ENCODE peak calls at places on chromosomes 6 and 20, in ten cellular contexts. One of them, this sample, is unnamed.

GRCh38 chr6:4522453-4522852 is 253.8 kb upstream of the CDYL start:
- DNase-seq in NCI-H1105 treated with DMSO at 0.1 percent for 48 hours: no peak
- DNase-seq in frontal cortex: no peak
- DNase-seq in left cardiac atrium: no peak
- DNase-seq in H7: no peak
- DNase-seq in activated CD4-positive, CD25-positive, alpha-beta regulatory T cell: no peak
- DNase-seq in NCI-H1694 treated with DMSO at 0.1 percent for 48 hours: no peak
- DNase-seq in kidney tubule cell: no peak
- DNase-seq in activated gamma-delta T cell treated with anti-CD3 and anti-CD28 coated beads, Interleukin-2, amount 50 U/mL, for 16 hours: no peak
- DNase-seq in stimulated activated CD4-positive, alpha-beta T cell treated with anti-CD3 and anti-CD28 coated beads, TNF-alpha, amount 100 ng/mL, for 1 hour: no peak
- DNase-seq in this sample: no peak

GRCh38 chr6:108839068-108839467 is 9.2 kb upstream of the ARMC2 start:
- DNase-seq in NCI-H1105 treated with DMSO at 0.1 percent for 48 hours: no peak
- DNase-seq in frontal cortex: no peak
- DNase-seq in left cardiac atrium: no peak
- DNase-seq in H7: peak
- DNase-seq in activated CD4-positive, CD25-positive, alpha-beta regulatory T cell: no peak
- DNase-seq in NCI-H1694 treated with DMSO at 0.1 percent for 48 hours: no peak
- DNase-seq in kidney tubule cell: no peak
- DNase-seq in activated gamma-delta T cell treated with anti-CD3 and anti-CD28 coated beads, Interleukin-2, amount 50 U/mL, for 16 hours: no peak
- DNase-seq in stimulated activated CD4-positive, alpha-beta T cell treated with anti-CD3 and anti-CD28 coated beads, TNF-alpha, amount 100 ng/mL, for 1 hour: no peak
- DNase-seq in this sample: no peak

GRCh38 chr6:15441215-15441868 is 195.5 kb downstream of the JARID2 start:
- DNase-seq in NCI-H1105 treated with DMSO at 0.1 percent for 48 hours: peak
- DNase-seq in frontal cortex: no peak
- DNase-seq in left cardiac atrium: no peak
- DNase-seq in H7: peak
- DNase-seq in activated CD4-positive, CD25-positive, alpha-beta regulatory T cell: no peak
- DNase-seq in NCI-H1694 treated with DMSO at 0.1 percent for 48 hours: peak
- DNase-seq in kidney tubule cell: peak
- DNase-seq in activated gamma-delta T cell treated with anti-CD3 and anti-CD28 coated beads, Interleukin-2, amount 50 U/mL, for 16 hours: no peak
- DNase-seq in stimulated activated CD4-positive, alpha-beta T cell treated with anti-CD3 and anti-CD28 coated beads, TNF-alpha, amount 100 ng/mL, for 1 hour: no peak
- DNase-seq in this sample: peak

GRCh38 chr20:47351643-47352331 is 4.7 kb downstream of the ZMYND8 start:
- DNase-seq in NCI-H1105 treated with DMSO at 0.1 percent for 48 hours: peak
- DNase-seq in frontal cortex: no peak
- DNase-seq in left cardiac atrium: no peak
- DNase-seq in H7: no peak
- DNase-seq in activated CD4-positive, CD25-positive, alpha-beta regulatory T cell: no peak
- DNase-seq in NCI-H1694 treated with DMSO at 0.1 percent for 48 hours: peak
- DNase-seq in kidney tubule cell: no peak
- DNase-seq in activated gamma-delta T cell treated with anti-CD3 and anti-CD28 coated beads, Interleukin-2, amount 50 U/mL, for 16 hours: no peak
- DNase-seq in stimulated activated CD4-positive, alpha-beta T cell treated with anti-CD3 and anti-CD28 coated beads, TNF-alpha, amount 100 ng/mL, for 1 hour: no peak
- DNase-seq in this sample: no peak

GRCh38 chr20:54257090-54257816 is 49.4 kb downstream of the PFDN4 start:
- DNase-seq in NCI-H1105 treated with DMSO at 0.1 percent for 48 hours: no peak
- DNase-seq in frontal cortex: no peak
- DNase-seq in left cardiac atrium: no peak
- DNase-seq in H7: no peak
- DNase-seq in activated CD4-positive, CD25-positive, alpha-beta regulatory T cell: no peak
- DNase-seq in NCI-H1694 treated with DMSO at 0.1 percent for 48 hours: no peak
- DNase-seq in kidney tubule cell: peak
- DNase-seq in activated gamma-delta T cell treated with anti-CD3 and anti-CD28 coated beads, Interleukin-2, amount 50 U/mL, for 16 hours: no peak
- DNase-seq in stimulated activated CD4-positive, alpha-beta T cell treated with anti-CD3 and anti-CD28 coated beads, TNF-alpha, amount 100 ng/mL, for 1 hour: no peak
- DNase-seq in this sample: no peak

GRCh38 chr20:38723069-38723981 is 961 bp upstream of the SLC32A1 start:
- DNase-seq in NCI-H1105 treated with DMSO at 0.1 percent for 48 hours: peak
- DNase-seq in frontal cortex: no peak
- DNase-seq in left cardiac atrium: no peak
- DNase-seq in H7: peak
- DNase-seq in activated CD4-positive, CD25-positive, alpha-beta regulatory T cell: no peak
- DNase-seq in NCI-H1694 treated with DMSO at 0.1 percent for 48 hours: no peak
- DNase-seq in kidney tubule cell: no peak
- DNase-seq in activated gamma-delta T cell treated with anti-CD3 and anti-CD28 coated beads, Interleukin-2, amount 50 U/mL, for 16 hours: no peak
- DNase-seq in stimulated activated CD4-positive, alpha-beta T cell treated with anti-CD3 and anti-CD28 coated beads, TNF-alpha, amount 100 ng/mL, for 1 hour: no peak
- DNase-seq in this sample: no peak

GRCh38 chr6:42101186-42101657 is 41.2 kb downstream of the C6orf132 start:
- DNase-seq in NCI-H1105 treated with DMSO at 0.1 percent for 48 hours: no peak
- DNase-seq in frontal cortex: no peak
- DNase-seq in left cardiac atrium: no peak
- DNase-seq in H7: no peak
- DNase-seq in activated CD4-positive, CD25-positive, alpha-beta regulatory T cell: no peak
- DNase-seq in NCI-H1694 treated with DMSO at 0.1 percent for 48 hours: no peak
- DNase-seq in kidney tubule cell: no peak
- DNase-seq in activated gamma-delta T cell treated with anti-CD3 and anti-CD28 coated beads, Interleukin-2, amount 50 U/mL, for 16 hours: no peak
- DNase-seq in stimulated activated CD4-positive, alpha-beta T cell treated with anti-CD3 and anti-CD28 coated beads, TNF-alpha, amount 100 ng/mL, for 1 hour: no peak
- DNase-seq in this sample: no peak

GRCh38 chr6:49326337-49326736 is 136.7 kb downstream of the MMUT start:
- DNase-seq in NCI-H1105 treated with DMSO at 0.1 percent for 48 hours: no peak
- DNase-seq in frontal cortex: no peak
- DNase-seq in left cardiac atrium: no peak
- DNase-seq in H7: no peak
- DNase-seq in activated CD4-positive, CD25-positive, alpha-beta regulatory T cell: no peak
- DNase-seq in NCI-H1694 treated with DMSO at 0.1 percent for 48 hours: no peak
- DNase-seq in kidney tubule cell: peak
- DNase-seq in activated gamma-delta T cell treated with anti-CD3 and anti-CD28 coated beads, Interleukin-2, amount 50 U/mL, for 16 hours: no peak
- DNase-seq in stimulated activated CD4-positive, alpha-beta T cell treated with anti-CD3 and anti-CD28 coated beads, TNF-alpha, amount 100 ng/mL, for 1 hour: no peak
- DNase-seq in this sample: no peak

GRCh38 chr6:85679445-85680123 is 36.9 kb upstream of the SYNCRIP start:
- DNase-seq in NCI-H1105 treated with DMSO at 0.1 percent for 48 hours: no peak
- DNase-seq in frontal cortex: no peak
- DNase-seq in left cardiac atrium: no peak
- DNase-seq in H7: no peak
- DNase-seq in activated CD4-positive, CD25-positive, alpha-beta regulatory T cell: no peak
- DNase-seq in NCI-H1694 treated with DMSO at 0.1 percent for 48 hours: no peak
- DNase-seq in kidney tubule cell: no peak
- DNase-seq in activated gamma-delta T cell treated with anti-CD3 and anti-CD28 coated beads, Interleukin-2, amount 50 U/mL, for 16 hours: no peak
- DNase-seq in stimulated activated CD4-positive, alpha-beta T cell treated with anti-CD3 and anti-CD28 coated beads, TNF-alpha, amount 100 ng/mL, for 1 hour: no peak
- DNase-seq in this sample: no peak

GRCh38 chr6:3794092-3794491 is 42.6 kb upstream of the PXDC1 start:
- DNase-seq in NCI-H1105 treated with DMSO at 0.1 percent for 48 hours: no peak
- DNase-seq in frontal cortex: no peak
- DNase-seq in left cardiac atrium: no peak
- DNase-seq in H7: no peak
- DNase-seq in activated CD4-positive, CD25-positive, alpha-beta regulatory T cell: no peak
- DNase-seq in NCI-H1694 treated with DMSO at 0.1 percent for 48 hours: no peak
- DNase-seq in kidney tubule cell: peak
- DNase-seq in activated gamma-delta T cell treated with anti-CD3 and anti-CD28 coated beads, Interleukin-2, amount 50 U/mL, for 16 hours: no peak
- DNase-seq in stimulated activated CD4-positive, alpha-beta T cell treated with anti-CD3 and anti-CD28 coated beads, TNF-alpha, amount 100 ng/mL, for 1 hour: no peak
- DNase-seq in this sample: no peak

GRCh38 chr6:168724033-168724432 is 283.0 kb downstream of the SMOC2 start:
- DNase-seq in NCI-H1105 treated with DMSO at 0.1 percent for 48 hours: no peak
- DNase-seq in frontal cortex: no peak
- DNase-seq in left cardiac atrium: no peak
- DNase-seq in H7: no peak
- DNase-seq in activated CD4-positive, CD25-positive, alpha-beta regulatory T cell: no peak
- DNase-seq in NCI-H1694 treated with DMSO at 0.1 percent for 48 hours: no peak
- DNase-seq in kidney tubule cell: no peak
- DNase-seq in activated gamma-delta T cell treated with anti-CD3 and anti-CD28 coated beads, Interleukin-2, amount 50 U/mL, for 16 hours: no peak
- DNase-seq in stimulated activated CD4-positive, alpha-beta T cell treated with anti-CD3 and anti-CD28 coated beads, TNF-alpha, amount 100 ng/mL, for 1 hour: no peak
- DNase-seq in this sample: no peak

GRCh38 chr20:57167971-57168693 is 98.3 kb downstream of the BMP7 start:
- DNase-seq in NCI-H1105 treated with DMSO at 0.1 percent for 48 hours: no peak
- DNase-seq in frontal cortex: no peak
- DNase-seq in left cardiac atrium: no peak
- DNase-seq in H7: no peak
- DNase-seq in activated CD4-positive, CD25-positive, alpha-beta regulatory T cell: no peak
- DNase-seq in NCI-H1694 treated with DMSO at 0.1 percent for 48 hours: no peak
- DNase-seq in kidney tubule cell: no peak
- DNase-seq in activated gamma-delta T cell treated with anti-CD3 and anti-CD28 coated beads, Interleukin-2, amount 50 U/mL, for 16 hours: no peak
- DNase-seq in stimulated activated CD4-positive, alpha-beta T cell treated with anti-CD3 and anti-CD28 coated beads, TNF-alpha, amount 100 ng/mL, for 1 hour: no peak
- DNase-seq in this sample: no peak

GRCh38 chr6:125577263-125577662 is 172.2 kb upstream of the HEY2 start:
- DNase-seq in NCI-H1105 treated with DMSO at 0.1 percent for 48 hours: no peak
- DNase-seq in frontal cortex: no peak
- DNase-seq in left cardiac atrium: no peak
- DNase-seq in H7: no peak
- DNase-seq in activated CD4-positive, CD25-positive, alpha-beta regulatory T cell: no peak
- DNase-seq in NCI-H1694 treated with DMSO at 0.1 percent for 48 hours: peak
- DNase-seq in kidney tubule cell: no peak
- DNase-seq in activated gamma-delta T cell treated with anti-CD3 and anti-CD28 coated beads, Interleukin-2, amount 50 U/mL, for 16 hours: no peak
- DNase-seq in stimulated activated CD4-positive, alpha-beta T cell treated with anti-CD3 and anti-CD28 coated beads, TNF-alpha, amount 100 ng/mL, for 1 hour: no peak
- DNase-seq in this sample: no peak

GRCh38 chr6:4344317-4344899 is 209.0 kb upstream of the ECI2 start:
- DNase-seq in NCI-H1105 treated with DMSO at 0.1 percent for 48 hours: no peak
- DNase-seq in frontal cortex: no peak
- DNase-seq in left cardiac atrium: no peak
- DNase-seq in H7: no peak
- DNase-seq in activated CD4-positive, CD25-positive, alpha-beta regulatory T cell: no peak
- DNase-seq in NCI-H1694 treated with DMSO at 0.1 percent for 48 hours: no peak
- DNase-seq in kidney tubule cell: no peak
- DNase-seq in activated gamma-delta T cell treated with anti-CD3 and anti-CD28 coated beads, Interleukin-2, amount 50 U/mL, for 16 hours: no peak
- DNase-seq in stimulated activated CD4-positive, alpha-beta T cell treated with anti-CD3 and anti-CD28 coated beads, TNF-alpha, amount 100 ng/mL, for 1 hour: no peak
- DNase-seq in this sample: no peak

GRCh38 chr6:293185-294174 is 1.2 kb downstream of the DUSP22 start:
- DNase-seq in NCI-H1105 treated with DMSO at 0.1 percent for 48 hours: no peak
- DNase-seq in frontal cortex: peak
- DNase-seq in left cardiac atrium: peak
- DNase-seq in H7: peak
- DNase-seq in activated CD4-positive, CD25-positive, alpha-beta regulatory T cell: no peak
- DNase-seq in NCI-H1694 treated with DMSO at 0.1 percent for 48 hours: no peak
- DNase-seq in kidney tubule cell: peak
- DNase-seq in activated gamma-delta T cell treated with anti-CD3 and anti-CD28 coated beads, Interleukin-2, amount 50 U/mL, for 16 hours: peak
- DNase-seq in stimulated activated CD4-positive, alpha-beta T cell treated with anti-CD3 and anti-CD28 coated beads, TNF-alpha, amount 100 ng/mL, for 1 hour: no peak
- DNase-seq in this sample: no peak

GRCh38 chr6:170160031-170160627 is 130.7 kb downstream of the DLL1 start:
- DNase-seq in NCI-H1105 treated with DMSO at 0.1 percent for 48 hours: peak
- DNase-seq in frontal cortex: no peak
- DNase-seq in left cardiac atrium: no peak
- DNase-seq in H7: peak
- DNase-seq in activated CD4-positive, CD25-positive, alpha-beta regulatory T cell: no peak
- DNase-seq in NCI-H1694 treated with DMSO at 0.1 percent for 48 hours: no peak
- DNase-seq in kidney tubule cell: no peak
- DNase-seq in activated gamma-delta T cell treated with anti-CD3 and anti-CD28 coated beads, Interleukin-2, amount 50 U/mL, for 16 hours: no peak
- DNase-seq in stimulated activated CD4-positive, alpha-beta T cell treated with anti-CD3 and anti-CD28 coated beads, TNF-alpha, amount 100 ng/mL, for 1 hour: no peak
- DNase-seq in this sample: no peak

GRCh38 chr6:135748189-135748588 is 103.3 kb upstream of the PDE7B start:
- DNase-seq in NCI-H1105 treated with DMSO at 0.1 percent for 48 hours: no peak
- DNase-seq in frontal cortex: no peak
- DNase-seq in left cardiac atrium: no peak
- DNase-seq in H7: no peak
- DNase-seq in activated CD4-positive, CD25-positive, alpha-beta regulatory T cell: no peak
- DNase-seq in NCI-H1694 treated with DMSO at 0.1 percent for 48 hours: no peak
- DNase-seq in kidney tubule cell: no peak
- DNase-seq in activated gamma-delta T cell treated with anti-CD3 and anti-CD28 coated beads, Interleukin-2, amount 50 U/mL, for 16 hours: no peak
- DNase-seq in stimulated activated CD4-positive, alpha-beta T cell treated with anti-CD3 and anti-CD28 coated beads, TNF-alpha, amount 100 ng/mL, for 1 hour: no peak
- DNase-seq in this sample: no peak

GRCh38 chr6:4853782-4854511 is 77.7 kb downstream of the CDYL start:
- DNase-seq in NCI-H1105 treated with DMSO at 0.1 percent for 48 hours: no peak
- DNase-seq in frontal cortex: no peak
- DNase-seq in left cardiac atrium: no peak
- DNase-seq in H7: no peak
- DNase-seq in activated CD4-positive, CD25-positive, alpha-beta regulatory T cell: no peak
- DNase-seq in NCI-H1694 treated with DMSO at 0.1 percent for 48 hours: no peak
- DNase-seq in kidney tubule cell: peak
- DNase-seq in activated gamma-delta T cell treated with anti-CD3 and anti-CD28 coated beads, Interleukin-2, amount 50 U/mL, for 16 hours: no peak
- DNase-seq in stimulated activated CD4-positive, alpha-beta T cell treated with anti-CD3 and anti-CD28 coated beads, TNF-alpha, amount 100 ng/mL, for 1 hour: no peak
- DNase-seq in this sample: no peak

GRCh38 chr20:36384022-36384619 is 78.0 kb downstream of the DLGAP4 start:
- DNase-seq in NCI-H1105 treated with DMSO at 0.1 percent for 48 hours: no peak
- DNase-seq in frontal cortex: no peak
- DNase-seq in left cardiac atrium: no peak
- DNase-seq in H7: peak
- DNase-seq in activated CD4-positive, CD25-positive, alpha-beta regulatory T cell: no peak
- DNase-seq in NCI-H1694 treated with DMSO at 0.1 percent for 48 hours: no peak
- DNase-seq in kidney tubule cell: peak
- DNase-seq in activated gamma-delta T cell treated with anti-CD3 and anti-CD28 coated beads, Interleukin-2, amount 50 U/mL, for 16 hours: no peak
- DNase-seq in stimulated activated CD4-positive, alpha-beta T cell treated with anti-CD3 and anti-CD28 coated beads, TNF-alpha, amount 100 ng/mL, for 1 hour: no peak
- DNase-seq in this sample: peak

This sample was measured in SIG-M5.